ENCODE peak calls at places on chromosome 3, in five cellular contexts. W is A549, K is ovary, D is tibial nerve, V is sigmoid colon. U is an unnamed sample.

GRCh38 chr3:78846688-78847087 is 921.1 kb downstream of the ROBO1 start:
- DNase-seq in V (no peak), W (no peak), D (no peak), K (no peak), U (no peak)

GRCh38 chr3:185270262-185270955 is 16.6 kb upstream of the EHHADH start:
- DNase-seq in V (no peak), K (no peak), W (peak), D (no peak), U (peak)

GRCh38 chr3:158465074-158465473 is 105.9 kb upstream of the MLF1 start:
- DNase-seq in V (no peak), D (no peak), W (no peak), K (no peak), U (no peak)

GRCh38 chr3:162992741-162993140 is 1496.1 kb downstream of the OTOL1 start:
- DNase-seq in D (no peak), W (no peak), V (no peak), K (no peak), U (no peak)

GRCh38 chr3:66144792-66145733 is 75.7 kb upstream of the SLC25A26 start:
- DNase-seq in K (no peak), D (no peak), V (no peak), W (no peak), U (no peak)

GRCh38 chr3:49134471-49135265 is 1.8 kb upstream of the LAMB2 start:
- DNase-seq in W (no peak), V (no peak), K (no peak), D (no peak), U (no peak)

GRCh38 chr3:94522488-94522887 is 459.6 kb downstream of the NSUN3 start:
- DNase-seq in W (no peak), K (no peak), D (no peak), V (no peak), U (no peak)

GRCh38 chr3:193837347-193837827 is 244.4 kb downstream of the OPA1 start:
- DNase-seq in K (no peak), V (no peak), D (no peak), W (no peak), U (no peak)

GRCh38 chr3:54863366-54863765 is 64.5 kb downstream of the LRTM1 start:
- DNase-seq in W (no peak), K (no peak), V (no peak), D (no peak), U (no peak)

GRCh38 chr3:50430950-50431435 is 71.7 kb upstream of the TMEM115 start:
- DNase-seq in D (no peak), V (no peak), W (no peak), K (no peak), U (no peak)

GRCh38 chr3:135057996-135058395 is 262.9 kb downstream of the EPHB1 start:
- DNase-seq in K (no peak), W (no peak), D (no peak), V (no peak), U (no peak)

GRCh38 chr3:64019271-64019670 is 4.0 kb downstream of the PSMD6 start:
- DNase-seq in V (no peak), D (no peak), W (no peak), K (no peak), U (no peak)

GRCh38 chr3:108096506-108097325 is 5.9 kb upstream of the CD47 start:
- DNase-seq in K (no peak), W (no peak), V (no peak), D (no peak), U (no peak)

GRCh38 chr3:61589856-61590255 is 28.5 kb downstream of the PTPRG start:
- DNase-seq in W (peak), D (no peak), K (no peak), V (no peak), U (no peak)

GRCh38 chr3:188220988-188221818 is 67.2 kb downstream of the LPP start:
- DNase-seq in V (peak), D (peak), K (no peak), W (no peak), U (peak)

GRCh38 chr3:58530354-58530865 is 6.6 kb downstream of the ACOX2 start:
- DNase-seq in W (no peak), D (no peak), V (no peak), K (no peak), U (no peak)

GRCh38 chr3:112931737-112932521 is 43.0 kb downstream of the CD200R1 start:
- DNase-seq in W (no peak), D (no peak), V (peak), K (no peak), U (no peak)

DNA sequence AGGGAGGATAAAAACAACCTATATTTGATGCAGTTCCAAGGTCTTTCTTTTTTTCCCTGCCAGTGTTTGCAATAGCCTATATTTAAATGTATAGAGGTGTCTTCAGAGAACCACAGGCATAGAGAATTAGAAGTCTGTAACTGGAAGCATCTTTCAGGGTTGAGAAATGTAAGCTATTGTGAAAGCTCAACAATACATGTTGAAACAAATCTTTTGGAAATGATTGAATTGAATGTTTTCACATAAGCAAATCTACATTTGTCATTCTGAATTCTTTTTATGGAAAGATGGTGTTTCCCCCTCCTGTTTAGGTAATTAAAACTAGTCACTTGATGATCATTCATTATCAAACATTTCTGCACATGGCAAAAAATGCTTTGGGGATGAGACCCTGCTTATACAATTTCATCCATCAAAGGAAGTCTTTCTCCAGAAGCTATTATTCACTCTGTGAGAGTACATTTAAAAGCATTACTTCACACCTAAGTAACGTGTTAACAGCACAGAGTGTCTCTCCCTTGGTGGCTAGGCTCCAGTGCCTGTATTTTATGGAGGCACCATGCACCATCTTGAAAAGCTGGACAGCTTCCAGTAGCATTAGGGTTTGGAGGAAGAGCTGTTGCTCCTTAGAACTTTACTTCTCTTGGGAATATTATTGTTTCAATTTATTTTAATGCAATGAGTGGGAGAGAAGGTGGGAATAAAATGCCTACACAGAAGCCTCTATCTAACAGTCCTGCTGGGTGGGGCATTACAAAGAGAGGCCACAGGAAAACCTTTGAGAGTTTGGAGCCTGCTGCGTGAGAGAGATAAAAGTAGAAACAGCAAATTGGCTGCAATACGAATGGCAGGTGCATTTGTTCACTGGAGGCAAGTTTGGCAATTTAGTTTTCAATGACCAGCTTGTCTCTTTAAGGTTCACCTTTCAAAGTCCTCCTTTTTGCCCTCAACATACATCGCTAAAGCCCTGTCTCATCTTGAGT is 406.0 kb downstream of the LSAMP start:
- DNase-seq in W (no peak), D (no peak), K (no peak), V (no peak), U (no peak)
- TF ChIP-seq EP300 in W (no peak), D (no peak), K (no peak), V (no peak), U (no peak)

GRCh38 chr3:26704736-26705135 is 82.2 kb downstream of the LRRC3B start:
- DNase-seq in K (no peak), D (no peak), V (no peak), W (no peak), U (no peak)
- TF ChIP-seq POLR2A in K (no peak), D (no peak), V (no peak), W (no peak), U (no peak)

GRCh38 chr3:3126477-3127431 is at the start of gene TRNT1:
- DNase-seq in W (peak), K (peak), V (peak), D (peak), U (peak)
- H3K27ac ChIP-seq in W (peak), K (peak), V (peak), D (peak), U (peak)

DNA sequence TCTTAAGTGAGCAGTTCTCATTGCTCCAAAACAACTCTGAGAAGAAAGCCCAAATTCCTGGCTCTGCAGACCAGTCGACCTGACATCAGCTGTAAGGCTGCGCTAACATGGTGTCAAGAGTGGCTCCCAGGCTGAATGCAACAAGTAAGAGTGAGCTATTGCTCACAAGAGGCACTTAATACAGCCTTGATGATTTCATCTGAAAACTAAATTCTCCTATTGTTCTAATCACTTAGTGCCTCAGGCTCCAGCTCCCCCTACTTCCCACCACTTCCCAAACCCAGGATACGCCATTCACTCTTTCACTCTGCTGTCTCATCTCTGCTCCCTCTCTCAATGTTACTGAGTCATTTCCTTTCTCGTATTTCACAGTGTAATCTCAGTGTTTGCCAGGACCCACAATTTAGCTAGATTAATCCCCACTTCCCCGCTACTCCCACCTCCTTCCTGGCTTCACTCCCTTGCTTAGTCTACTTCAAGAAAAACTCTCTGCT is 81.7 kb downstream of the WWTR1 start:
- DNase-seq in V (no peak), D (no peak), W (peak), K (no peak), U (no peak)
- TF ChIP-seq EP300 in V (no peak), D (peak), W (peak), K (no peak), U (no peak)

DNA sequence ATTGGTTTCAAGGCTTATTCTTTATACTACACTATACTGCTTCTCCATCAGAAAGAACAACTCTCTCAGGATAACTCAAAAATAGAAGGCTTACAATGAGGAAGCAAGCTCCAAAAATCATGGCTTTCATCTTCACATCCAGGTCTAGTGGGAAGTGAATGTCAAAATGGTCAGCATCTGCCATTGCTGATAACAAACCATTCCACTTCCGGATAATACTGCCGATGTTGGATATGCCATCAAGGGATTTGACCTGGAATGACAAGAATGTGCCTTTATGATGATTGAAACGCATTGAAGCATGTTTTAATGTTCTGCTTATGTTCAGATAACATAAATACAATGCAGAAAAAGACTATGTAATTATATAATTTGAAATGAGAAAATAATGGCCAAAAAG is 34.0 kb upstream of the PLOD2 start:
- DNase-seq in W (no peak), K (no peak), D (no peak), V (no peak), U (no peak)
- TF ChIP-seq POLR2A in W (no peak), K (no peak), D (no peak), V (no peak), U (no peak)

GRCh38 chr3:170383567-170383966 is 26.1 kb downstream of the SKIL start:
- DNase-seq in K (no peak), V (no peak), W (no peak), D (no peak), U (no peak)
- H3K27ac ChIP-seq in K (no peak), V (no peak), W (no peak), D (no peak), U (no peak)

GRCh38 chr3:152405915-152406802 is 137.4 kb downstream of the MBNL1 start:
- DNase-seq in D (peak), K (no peak), W (no peak), V (no peak), U (no peak)

GRCh38 chr3:152400912-152401311 is 132.2 kb downstream of the MBNL1 start:
- DNase-seq in W (no peak), K (no peak), V (no peak), D (no peak), U (no peak)

GRCh38 chr3:152402698-152403456 is 134.1 kb downstream of the MBNL1 start:
- DNase-seq in D (no peak), V (no peak), K (no peak), W (no peak), U (no peak)

GRCh38 chr3:152404976-152405375 is 136.2 kb downstream of the MBNL1 start:
- DNase-seq in D (no peak), K (no peak), W (no peak), V (no peak), U (no peak)

GRCh38 chr3:152403632-152404066 is 134.9 kb downstream of the MBNL1 start:
- DNase-seq in V (peak), D (peak), K (no peak), W (no peak), U (peak)
- TF ChIP-seq EP300 in V (no peak), D (peak), K (no peak), W (no peak), U (peak)

GRCh38 chr3:186361612-186362408 is at the start of gene DGKG:
- DNase-seq in W (peak), K (peak), V (peak), D (no peak), U (peak)
- TF ChIP-seq POLR2A in W (no peak), K (peak), V (peak), D (no peak), U (peak)

U was measured in transverse colon.